ENCODE peak calls at places on chromosomes 7 and 10, in nine cellular contexts. One of them, this sample, is unnamed.

GRCh38 chr10:122461729-122462532 is 578 bp downstream of the HTRA1 start:
- DNase-seq in DMS153: no peak
- DNase-seq in stimulated activated CD4-positive, alpha-beta T cell treated with anti-CD3 and anti-CD28 coated beads, Interleukin-2, amount 100 ng/mL, for 48 hours: no peak
- DNase-seq in NCI-H1105: no peak
- DNase-seq in stimulated activated CD8-positive, alpha-beta memory T cell treated with anti-CD3 and anti-CD28 coated beads, Interleukin-2, amount 100 ng/mL, for 48 hours: no peak
- DNase-seq in astrocyte: no peak
- DNase-seq in OCI-LY7: no peak
- DNase-seq in fibroblast of the conjunctiva: no peak
- DNase-seq in NCI-H1417: peak
- DNase-seq in this sample: no peak

GRCh38 chr10:80590585-80591125 is 53.0 kb downstream of the SH2D4B start:
- DNase-seq in DMS153: no peak
- DNase-seq in stimulated activated CD4-positive, alpha-beta T cell treated with anti-CD3 and anti-CD28 coated beads, Interleukin-2, amount 100 ng/mL, for 48 hours: no peak
- DNase-seq in NCI-H1105: no peak
- DNase-seq in stimulated activated CD8-positive, alpha-beta memory T cell treated with anti-CD3 and anti-CD28 coated beads, Interleukin-2, amount 100 ng/mL, for 48 hours: no peak
- DNase-seq in astrocyte: no peak
- DNase-seq in OCI-LY7: no peak
- DNase-seq in fibroblast of the conjunctiva: no peak
- DNase-seq in NCI-H1417: no peak
- DNase-seq in this sample: no peak

GRCh38 chr7:26930201-26930600 is 65.8 kb upstream of the SKAP2 start:
- DNase-seq in DMS153: no peak
- DNase-seq in stimulated activated CD4-positive, alpha-beta T cell treated with anti-CD3 and anti-CD28 coated beads, Interleukin-2, amount 100 ng/mL, for 48 hours: no peak
- DNase-seq in NCI-H1105: no peak
- DNase-seq in stimulated activated CD8-positive, alpha-beta memory T cell treated with anti-CD3 and anti-CD28 coated beads, Interleukin-2, amount 100 ng/mL, for 48 hours: no peak
- DNase-seq in astrocyte: no peak
- DNase-seq in OCI-LY7: no peak
- DNase-seq in fibroblast of the conjunctiva: no peak
- DNase-seq in NCI-H1417: no peak
- DNase-seq in this sample: no peak

GRCh38 chr7:7564323-7564780 is 2.3 kb upstream of the MIOS start:
- DNase-seq in DMS153: no peak
- DNase-seq in stimulated activated CD4-positive, alpha-beta T cell treated with anti-CD3 and anti-CD28 coated beads, Interleukin-2, amount 100 ng/mL, for 48 hours: no peak
- DNase-seq in NCI-H1105: no peak
- DNase-seq in stimulated activated CD8-positive, alpha-beta memory T cell treated with anti-CD3 and anti-CD28 coated beads, Interleukin-2, amount 100 ng/mL, for 48 hours: no peak
- DNase-seq in astrocyte: peak
- DNase-seq in OCI-LY7: no peak
- DNase-seq in fibroblast of the conjunctiva: no peak
- DNase-seq in NCI-H1417: no peak
- DNase-seq in this sample: no peak

GRCh38 chr10:86651021-86651471 is 3.3 kb upstream of the OPN4 start:
- DNase-seq in DMS153: no peak
- DNase-seq in stimulated activated CD4-positive, alpha-beta T cell treated with anti-CD3 and anti-CD28 coated beads, Interleukin-2, amount 100 ng/mL, for 48 hours: no peak
- DNase-seq in NCI-H1105: no peak
- DNase-seq in stimulated activated CD8-positive, alpha-beta memory T cell treated with anti-CD3 and anti-CD28 coated beads, Interleukin-2, amount 100 ng/mL, for 48 hours: no peak
- DNase-seq in astrocyte: no peak
- DNase-seq in OCI-LY7: no peak
- DNase-seq in fibroblast of the conjunctiva: no peak
- DNase-seq in NCI-H1417: no peak
- DNase-seq in this sample: no peak

GRCh38 chr7:66790725-66791124 is 50.2 kb downstream of the RABGEF1 start:
- DNase-seq in DMS153: no peak
- DNase-seq in stimulated activated CD4-positive, alpha-beta T cell treated with anti-CD3 and anti-CD28 coated beads, Interleukin-2, amount 100 ng/mL, for 48 hours: no peak
- DNase-seq in NCI-H1105: no peak
- DNase-seq in stimulated activated CD8-positive, alpha-beta memory T cell treated with anti-CD3 and anti-CD28 coated beads, Interleukin-2, amount 100 ng/mL, for 48 hours: no peak
- DNase-seq in astrocyte: no peak
- DNase-seq in OCI-LY7: no peak
- DNase-seq in fibroblast of the conjunctiva: no peak
- DNase-seq in NCI-H1417: no peak
- DNase-seq in this sample: no peak

GRCh38 chr7:155954550-155955366 is 142.5 kb upstream of the SHH start:
- DNase-seq in DMS153: no peak
- DNase-seq in stimulated activated CD4-positive, alpha-beta T cell treated with anti-CD3 and anti-CD28 coated beads, Interleukin-2, amount 100 ng/mL, for 48 hours: no peak
- DNase-seq in NCI-H1105: no peak
- DNase-seq in stimulated activated CD8-positive, alpha-beta memory T cell treated with anti-CD3 and anti-CD28 coated beads, Interleukin-2, amount 100 ng/mL, for 48 hours: no peak
- DNase-seq in astrocyte: no peak
- DNase-seq in OCI-LY7: no peak
- DNase-seq in fibroblast of the conjunctiva: no peak
- DNase-seq in NCI-H1417: no peak
- DNase-seq in this sample: no peak

GRCh38 chr7:73865738-73866445 is 4.9 kb downstream of the TMEM270 start:
- DNase-seq in DMS153: no peak
- DNase-seq in stimulated activated CD4-positive, alpha-beta T cell treated with anti-CD3 and anti-CD28 coated beads, Interleukin-2, amount 100 ng/mL, for 48 hours: no peak
- DNase-seq in NCI-H1105: peak
- DNase-seq in stimulated activated CD8-positive, alpha-beta memory T cell treated with anti-CD3 and anti-CD28 coated beads, Interleukin-2, amount 100 ng/mL, for 48 hours: no peak
- DNase-seq in astrocyte: peak
- DNase-seq in OCI-LY7: peak
- DNase-seq in fibroblast of the conjunctiva: no peak
- DNase-seq in NCI-H1417: peak
- DNase-seq in this sample: peak

GRCh38 chr10:92990615-92991014 is 70.0 kb upstream of the CYP26C1 start:
- DNase-seq in DMS153: no peak
- DNase-seq in stimulated activated CD4-positive, alpha-beta T cell treated with anti-CD3 and anti-CD28 coated beads, Interleukin-2, amount 100 ng/mL, for 48 hours: no peak
- DNase-seq in NCI-H1105: no peak
- DNase-seq in stimulated activated CD8-positive, alpha-beta memory T cell treated with anti-CD3 and anti-CD28 coated beads, Interleukin-2, amount 100 ng/mL, for 48 hours: no peak
- DNase-seq in astrocyte: peak
- DNase-seq in OCI-LY7: no peak
- DNase-seq in fibroblast of the conjunctiva: no peak
- DNase-seq in NCI-H1417: peak
- DNase-seq in this sample: no peak

GRCh38 chr10:79013406-79013805 is 55.4 kb upstream of the ZMIZ1 start:
- DNase-seq in DMS153: no peak
- DNase-seq in stimulated activated CD4-positive, alpha-beta T cell treated with anti-CD3 and anti-CD28 coated beads, Interleukin-2, amount 100 ng/mL, for 48 hours: no peak
- DNase-seq in NCI-H1105: no peak
- DNase-seq in stimulated activated CD8-positive, alpha-beta memory T cell treated with anti-CD3 and anti-CD28 coated beads, Interleukin-2, amount 100 ng/mL, for 48 hours: no peak
- DNase-seq in astrocyte: no peak
- DNase-seq in OCI-LY7: no peak
- DNase-seq in fibroblast of the conjunctiva: no peak
- DNase-seq in NCI-H1417: no peak
- DNase-seq in this sample: no peak

GRCh38 chr10:102154466-102155116 is 2.4 kb downstream of the NOLC1 start:
- DNase-seq in DMS153: no peak
- DNase-seq in stimulated activated CD4-positive, alpha-beta T cell treated with anti-CD3 and anti-CD28 coated beads, Interleukin-2, amount 100 ng/mL, for 48 hours: no peak
- DNase-seq in NCI-H1105: no peak
- DNase-seq in stimulated activated CD8-positive, alpha-beta memory T cell treated with anti-CD3 and anti-CD28 coated beads, Interleukin-2, amount 100 ng/mL, for 48 hours: no peak
- DNase-seq in astrocyte: no peak
- DNase-seq in OCI-LY7: no peak
- DNase-seq in fibroblast of the conjunctiva: no peak
- DNase-seq in NCI-H1417: no peak
- DNase-seq in this sample: no peak